ENCODE peak calls at places on chromosomes 13 and 19, in six cellular contexts. X, G, U, L, S and N are unnamed samples.

GRCh38 chr13:67726979-67727378 is 496.8 kb upstream of the PCDH9 start:
- DNase-seq in U (peak; percentile 6), X (no peak), S (no peak), L (no peak), G (no peak), N (no peak)

GRCh38 chr19:12937243-12938053 is 961 bp upstream of the CALR start:
- DNase-seq in G (no peak), L (no peak), X (no peak), U (no peak), S (no peak), N (no peak)

GRCh38 chr13:40061466-40062450 is 406.3 kb downstream of the COG6 start:
- DNase-seq in L (no peak), S (no peak), G (no peak), U (peak; percentile 71), X (peak; percentile 68), N (no peak)

GRCh38 chr13:30870049-30870884 is 35.8 kb upstream of the MEDAG start:
- DNase-seq in S (peak; percentile 93), G (peak; percentile 99), L (peak; percentile 60), U (peak; percentile 28), X (peak; percentile 99), N (peak; percentile 56)

GRCh38 chr13:26502826-26503225 is 54.7 kb upstream of the WASF3 start:
- DNase-seq in G (peak; percentile 68), U (peak; percentile 26), L (no peak), S (no peak), X (peak; percentile 67), N (no peak)

GRCh38 chr13:49791214-49791752 is 1.2 kb downstream of the KPNA3 start:
- DNase-seq in U (peak; percentile 33), S (no peak), X (peak; percentile 50), L (peak; percentile 12), G (peak; percentile 63), N (no peak)

GRCh38 chr13:50123515-50123861 is 108.2 kb downstream of the KCNRG start:
- DNase-seq in U (no peak), G (no peak), X (no peak), S (no peak), L (no peak), N (no peak)

GRCh38 chr19:17329061-17329767 is 5.4 kb downstream of the ANO8 start:
- DNase-seq in S (no peak), G (no peak), X (no peak), U (no peak), L (no peak), N (no peak)

GRCh38 chr19:16455489-16455888 is 16.3 kb downstream of the EPS15L1 start:
- DNase-seq in L (no peak), S (no peak), X (no peak), G (no peak), U (no peak), N (no peak)

GRCh38 chr13:109704771-109705628 is 81.4 kb downstream of the IRS2 start:
- DNase-seq in G (peak; percentile 32), X (peak; percentile 27), S (no peak), L (peak; percentile 24), U (no peak), N (peak; percentile 51)

GRCh38 chr13:24308068-24308445 is 1.3 kb upstream of the C1QTNF9 start:
- DNase-seq in S (no peak), L (no peak), X (no peak), U (no peak), G (no peak), N (no peak)

GRCh38 chr13:24307211-24308067 is 1.9 kb upstream of the C1QTNF9 start:
- DNase-seq in X (peak; percentile 11), U (no peak), G (no peak), S (no peak), L (no peak), N (no peak)

GRCh38 chr13:24306632-24307031 is 2.7 kb upstream of the C1QTNF9 start:
- DNase-seq in U (no peak), X (peak; percentile 20), G (peak; percentile 39), L (no peak), S (peak; percentile 18), N (no peak)

GRCh38 chr13:24304620-24305019 is 4.8 kb upstream of the C1QTNF9 start:
- DNase-seq in G (no peak), L (no peak), S (no peak), U (no peak), X (no peak), N (no peak)

DNA sequence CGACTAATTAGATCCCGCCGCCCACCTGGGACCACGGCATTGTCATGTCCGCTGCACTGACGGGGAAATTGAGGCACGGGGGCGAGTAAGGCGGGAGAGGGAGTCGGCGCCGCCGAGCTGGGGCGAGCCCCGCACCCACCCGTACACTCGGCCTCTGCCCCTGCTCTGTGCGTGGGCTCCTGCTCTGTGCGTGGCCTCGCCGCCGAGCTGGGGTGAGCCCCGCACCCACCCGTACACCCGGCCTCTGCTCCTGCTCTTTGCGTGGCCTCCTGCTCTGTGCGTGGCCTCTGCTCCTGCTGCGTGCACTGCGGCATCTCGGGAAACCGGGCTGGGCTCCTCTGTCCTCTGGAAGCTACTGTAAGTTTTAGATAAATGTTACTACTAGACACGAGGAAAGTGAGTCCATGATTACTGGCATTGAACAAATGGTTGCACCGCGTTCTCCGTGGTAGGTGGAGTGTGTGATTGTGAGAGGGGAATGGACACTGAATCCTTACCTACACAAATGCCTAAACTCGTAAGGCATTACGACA is 826 bp upstream of the C1QTNF9 start:
- DNase-seq in S (no peak), U (no peak), L (no peak), G (no peak), X (no peak), N (no peak)
- TF ChIP-seq CTCF in S (no peak), U (no peak), L (no peak), G (no peak), X (no peak), N (no peak)

GRCh38 chr13:78802912-78803311 is 144.0 kb upstream of the OBI1 start:
- DNase-seq in L (no peak), U (no peak), G (no peak), X (no peak), S (no peak), N (no peak)

GRCh38 chr13:78806457-78806856 is 147.5 kb upstream of the OBI1 start:
- DNase-seq in L (no peak), U (no peak), S (no peak), X (no peak), G (no peak), N (no peak)
- TF ChIP-seq CTCF in L (peak; percentile 16), U (peak; percentile 32), S (no peak), X (peak; percentile 38), G (peak; percentile 33), N (peak; percentile 23)

DNA sequence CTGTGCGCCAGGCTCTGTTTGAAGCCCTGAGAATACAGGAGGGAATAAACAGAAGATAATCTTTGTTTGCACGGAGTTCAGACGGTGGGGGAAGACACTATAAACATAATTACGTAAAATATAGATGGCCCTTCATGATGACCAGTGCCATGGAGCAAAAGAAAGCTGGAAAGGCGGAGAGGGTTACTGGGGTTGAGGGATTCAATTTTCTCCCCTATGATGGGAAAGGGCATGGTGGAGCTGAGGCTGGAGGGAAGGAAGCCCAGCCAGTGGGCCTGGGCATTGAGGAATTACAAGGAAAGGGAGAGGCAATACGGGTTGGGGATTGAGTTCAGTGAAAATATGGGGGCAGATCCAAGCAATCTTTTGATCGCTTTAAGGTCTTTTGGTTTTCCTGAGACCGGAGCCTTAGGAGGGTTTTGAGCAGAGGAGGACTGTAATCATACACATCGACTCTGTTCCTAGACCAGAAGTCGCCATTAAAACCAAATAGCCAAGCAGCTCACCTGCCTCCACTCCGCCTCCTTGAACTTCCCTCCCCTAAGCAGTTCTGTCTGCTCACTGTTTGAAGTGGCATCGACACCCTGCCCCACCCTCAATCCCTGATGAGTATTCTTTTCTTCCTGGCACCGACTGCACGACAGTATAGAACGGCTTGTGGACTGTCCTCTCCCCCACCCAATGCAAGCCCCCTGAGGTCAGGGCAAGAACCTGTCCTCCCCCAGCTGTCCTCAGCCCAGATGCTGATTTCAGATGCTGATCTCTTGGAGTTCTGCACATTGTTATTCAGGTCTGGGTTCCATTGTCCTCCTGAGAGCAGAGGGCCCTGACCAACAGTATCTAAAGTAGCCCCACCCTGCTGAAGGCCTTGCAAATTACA is 813 bp upstream of the ZNF296 start:
- DNase-seq in S (no peak), U (no peak), X (no peak), L (no peak), G (no peak), N (no peak)
- TF ChIP-seq CTCF in S (no peak), U (no peak), X (no peak), L (no peak), G (no peak), N (no peak)

GRCh38 chr19:50829801-50830200 is 3.6 kb downstream of the KLK15 start:
- DNase-seq in L (no peak), S (no peak), U (no peak), X (no peak), G (no peak), N (no peak)

GRCh38 chr19:50831026-50831396 is 2.4 kb downstream of the KLK15 start:
- DNase-seq in S (no peak), X (no peak), G (no peak), U (no peak), L (no peak), N (no peak)

GRCh38 chr19:50833117-50833801 is at the start of gene KLK15:
- DNase-seq in S (no peak), G (no peak), U (no peak), X (no peak), L (no peak), N (no peak)

GRCh38 chr19:50832666-50833065 is 708 bp downstream of the KLK15 start:
- DNase-seq in U (no peak), L (no peak), G (no peak), S (no peak), X (no peak), N (no peak)

DNA sequence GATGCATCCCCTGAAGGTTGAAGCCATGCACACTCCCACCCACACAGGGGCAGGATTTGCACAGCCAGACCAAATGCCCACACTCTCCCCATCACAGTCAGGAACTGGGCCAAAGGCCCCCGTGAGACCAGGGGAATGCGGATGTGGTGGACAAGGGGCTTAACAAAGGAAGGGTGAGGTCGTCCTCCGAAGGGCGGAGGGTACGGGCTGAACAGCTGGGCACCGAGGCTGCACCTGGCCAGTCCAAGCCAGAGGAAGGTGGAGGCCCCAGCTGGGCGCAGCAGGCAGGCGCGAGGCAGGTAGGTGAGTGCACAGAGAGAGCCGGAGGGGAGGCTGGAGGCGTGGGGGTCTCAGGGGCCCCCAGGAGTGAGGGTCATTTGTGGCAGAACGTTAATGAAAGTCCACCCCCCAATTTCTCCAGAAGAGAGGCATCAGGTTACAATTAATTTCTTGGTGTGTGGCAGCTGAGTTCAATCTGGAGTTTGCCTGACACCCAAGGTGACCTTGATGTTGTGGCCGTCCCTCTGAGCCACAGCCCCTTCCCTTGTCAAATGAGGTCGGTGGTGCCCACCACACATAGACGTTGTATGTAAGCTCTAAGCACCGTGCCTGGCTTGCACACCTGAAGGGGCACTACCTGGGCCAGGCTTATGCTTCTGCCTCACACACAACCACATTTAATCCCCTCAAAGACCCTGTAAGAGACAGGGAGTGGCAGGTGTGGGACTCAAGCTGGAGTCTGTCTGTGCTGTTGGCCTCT is 2.9 kb downstream of the KLK15 start:
- DNase-seq in X (no peak), S (no peak), L (no peak), G (no peak), U (no peak), N (no peak)
- TF ChIP-seq CTCF in X (no peak), S (no peak), L (no peak), G (no peak), U (no peak), N (no peak)